ENCODE peak calls at places on chromosomes 12 and 14, in five cellular contexts. B is Panc1; R is activated CD8-positive, alpha-beta T cell treated with anti-CD3 and anti-CD28 coated beads, Interleukin-2, amount 10 ng/mL, durations not matched to agents 7 days and 5 days; D is stimulated activated CD4-positive, alpha-beta T cell treated with anti-CD3 and anti-CD28 coated beads, Interleukin-15, amount 100 ng/mL, for 24 hours; Y is Calu3. C is an unnamed sample.

GRCh38 chr14:77230914-77231313 is 40.1 kb downstream of the NGB start:
- DNase-seq in Y (no peak), R (no peak), D (no peak), B (no peak), C (no peak)

GRCh38 chr12:113040722-113041168 is 15.8 kb upstream of the DTX1 start:
- DNase-seq in R (no peak), Y (peak), B (no peak), D (no peak), C (peak)

GRCh38 chr12:111418594-111418880 is 12.8 kb downstream of the SH2B3 start:
- DNase-seq in R (no peak), D (no peak), Y (no peak), B (no peak), C (no peak)

GRCh38 chr12:57738661-57739237 is at the start of gene AGAP2:
- DNase-seq in Y (no peak), B (no peak), D (no peak), R (no peak), C (no peak)

GRCh38 chr14:96576937-96577336 is 74.8 kb downstream of the PAPOLA start:
- DNase-seq in D (no peak), R (no peak), B (no peak), Y (no peak), C (no peak)

GRCh38 chr14:105251920-105252319 is 3.6 kb downstream of the BTBD6 start:
- DNase-seq in Y (no peak), D (no peak), R (no peak), B (no peak), C (no peak)

GRCh38 chr12:1855241-1855640 is 34.9 kb downstream of the LRTM2 start:
- DNase-seq in R (no peak), D (no peak), B (no peak), Y (no peak), C (no peak)

GRCh38 chr14:79825046-79825521 is 386.2 kb downstream of the DIO2 start:
- DNase-seq in B (no peak), D (no peak), R (no peak), Y (no peak), C (peak)

GRCh38 chr12:42039599-42039998 is 105.1 kb downstream of the GXYLT1 start:
- DNase-seq in D (no peak), R (no peak), Y (no peak), B (no peak), C (no peak)

GRCh38 chr12:125188912-125189881 is 124.0 kb downstream of the AACS start:
- DNase-seq in R (no peak), Y (no peak), D (no peak), B (no peak), C (no peak)

GRCh38 chr12:76864791-76865400 is 13.9 kb downstream of the CSRP2 start:
- DNase-seq in Y (no peak), D (no peak), B (no peak), R (no peak), C (no peak)

GRCh38 chr14:77222546-77223225 is 41.1 kb downstream of the TMEM63C start:
- DNase-seq in D (no peak), Y (no peak), B (no peak), R (no peak), C (no peak)

GRCh38 chr14:104390221-104390931 is 189.2 kb upstream of the C14orf180 start:
- DNase-seq in R (peak), B (no peak), Y (no peak), D (no peak), C (no peak)

GRCh38 chr14:81594012-81594411 is 60.4 kb upstream of the SEL1L start:
- DNase-seq in B (no peak), D (no peak), R (no peak), Y (no peak), C (peak)

GRCh38 chr12:51217968-51218606 is at the start of gene POU6F1:
- DNase-seq in B (peak), Y (peak), D (peak), R (peak), C (peak)

GRCh38 chr12:6438345-6438744 is 6.4 kb upstream of the CD27 start:
- DNase-seq in B (no peak), D (no peak), R (no peak), Y (no peak), C (no peak)

GRCh38 chr14:34453226-34453625 is 8.8 kb downstream of the SPTSSA start:
- DNase-seq in Y (no peak), D (no peak), B (no peak), R (no peak), C (no peak)

GRCh38 chr12:54304187-54304810 is 3.5 kb upstream of the NFE2 start:
- DNase-seq in R (peak), B (no peak), D (no peak), Y (peak), C (peak)

GRCh38 chr14:95293474-95293873 is 26.2 kb downstream of the CLMN start:
- DNase-seq in B (no peak), Y (no peak), R (no peak), D (no peak), C (no peak)

GRCh38 chr12:124703852-124704251 is 136.4 kb upstream of the NCOR2 start:
- DNase-seq in R (no peak), Y (no peak), B (no peak), D (no peak), C (peak)

GRCh38 chr12:116528067-116528466 is 31.1 kb upstream of the MAP1LC3B2 start:
- DNase-seq in Y (no peak), B (no peak), D (no peak), R (no peak), C (peak)

C was measured in MCF 10A.